ENCODE peak calls at places on chromosomes 1 and 21, in six cellular contexts. V is GM23338; R is astrocyte; C is CD8-positive, alpha-beta memory T cell; O is H9; N is fibroblast of lung. H is an unnamed sample.

GRCh38 chr21:45912611-45913415 is 68.8 kb upstream of the COL6A1 start:
- DNase-seq in V (no peak), R (no peak), C (no peak), O (no peak), N (no peak), H (no peak)

GRCh38 chr1:179340915-179341314 is 24.9 kb upstream of the AXDND1 start:
- DNase-seq in V (no peak), R (no peak), C (no peak), O (no peak), N (no peak), H (no peak)

GRCh38 chr1:11893907-11894251 is 32.3 kb downstream of the KIAA2013 start:
- DNase-seq in V (peak), R (peak), C (peak), O (peak), N (peak), H (peak)

GRCh38 chr1:53526451-53527101 is 67.4 kb downstream of the DMRTB1 start:
- DNase-seq in V (peak), R (peak), C (no peak), O (no peak), N (peak), H (peak)

GRCh38 chr1:218459878-218460277 is 114.7 kb downstream of the TGFB2 start:
- DNase-seq in V (peak), R (peak), C (no peak), O (peak), N (peak), H (peak)

GRCh38 chr1:117636637-117637425 is 31.0 kb downstream of the TENT5C start:
- DNase-seq in V (no peak), R (no peak), C (no peak), O (no peak), N (no peak), H (peak)

GRCh38 chr1:29365906-29366670 is 129.8 kb downstream of the PTPRU start:
- DNase-seq in V (no peak), R (no peak), C (no peak), O (peak), N (no peak), H (peak)

GRCh38 chr1:198913667-198914066 is 274.8 kb downstream of the PTPRC start:
- DNase-seq in V (no peak), R (no peak), C (no peak), O (no peak), N (no peak), H (no peak)

GRCh38 chr21:25639167-25639921 is at the start of gene JAM2:
- DNase-seq in V (peak), R (peak), C (peak), O (peak), N (peak), H (peak)

GRCh38 chr1:16122361-16122881 is 33.4 kb downstream of the EPHA2 start:
- DNase-seq in V (no peak), R (peak), C (no peak), O (peak), N (peak), H (peak)

DNA sequence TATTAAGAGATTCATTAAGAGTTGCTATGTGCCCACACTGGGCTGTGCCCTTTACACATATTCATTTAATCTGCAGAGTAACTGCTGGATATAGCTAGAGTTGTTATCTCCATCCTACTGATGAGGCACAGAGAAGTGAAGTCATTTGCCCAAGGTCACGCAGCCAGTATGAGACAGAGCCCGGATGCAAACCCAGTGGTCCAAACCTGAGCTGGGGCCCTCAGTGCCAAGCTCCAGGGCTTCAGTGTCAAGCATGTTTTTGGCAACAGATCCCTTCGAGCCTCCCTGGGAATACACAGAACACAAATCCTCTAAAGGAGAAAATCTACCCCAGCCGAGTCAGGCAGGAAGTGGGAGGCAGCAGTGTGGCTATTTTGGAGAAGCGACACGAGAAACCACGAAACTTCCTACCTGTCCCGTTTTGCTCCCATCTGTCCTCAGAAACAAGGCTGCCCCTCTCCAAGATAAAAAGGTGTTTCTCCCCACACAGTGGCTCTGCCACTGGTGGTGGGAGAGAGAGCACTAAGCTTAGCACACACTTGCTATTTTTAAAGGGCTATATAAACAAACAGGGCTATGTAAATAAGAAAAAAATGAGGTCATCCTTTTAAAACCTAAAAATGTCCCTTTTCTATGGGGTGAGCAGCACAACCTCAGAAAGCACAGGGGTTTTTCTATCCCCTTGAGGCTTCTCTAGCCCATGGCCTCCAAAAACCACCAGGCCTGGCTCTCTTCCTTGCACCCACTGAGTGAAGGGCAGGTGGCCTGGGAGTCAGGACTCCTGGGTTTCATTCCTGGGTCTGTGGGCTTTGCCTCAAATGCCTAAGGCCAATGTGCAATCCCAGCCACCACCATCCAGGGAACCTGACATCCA is 138.6 kb upstream of the EDN2 start:
- DNase-seq in V (no peak), R (no peak), C (no peak), O (peak), N (peak), H (peak)
- H3K27ac ChIP-seq in V (no peak), R (no peak), C (no peak), O (no peak), N (peak), H (no peak)

GRCh38 chr21:32533611-32534010 is 51.7 kb downstream of the TCP10L start:
- DNase-seq in V (no peak), R (no peak), C (no peak), O (no peak), N (no peak), H (no peak)
- H3K27ac ChIP-seq in V (no peak), R (no peak), C (no peak), O (no peak), N (no peak), H (no peak)

DNA sequence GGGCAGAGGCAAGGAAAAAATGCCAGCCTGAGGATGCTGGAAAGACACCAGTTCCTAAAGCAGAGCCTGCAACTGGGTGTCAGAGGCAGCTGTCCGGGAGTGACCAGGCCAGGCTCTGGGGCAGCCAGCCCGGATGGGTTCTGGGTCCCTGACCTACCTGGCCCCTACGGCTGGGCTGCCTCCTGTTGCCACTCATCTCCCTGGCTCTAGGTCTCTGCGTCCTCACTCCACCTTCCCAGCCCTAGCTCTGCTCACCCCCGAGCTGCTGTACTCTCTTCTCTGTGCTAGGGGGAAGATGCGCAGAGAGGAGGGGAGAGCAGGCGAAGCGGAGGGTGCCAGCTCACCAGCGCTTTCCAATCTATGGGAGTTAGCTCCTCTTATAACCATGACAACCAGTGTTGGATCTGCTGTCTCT is 9.0 kb downstream of the ARHGEF2 start:
- DNase-seq in V (no peak), R (no peak), C (no peak), O (no peak), N (no peak), H (no peak)
- H3K27ac ChIP-seq in V (no peak), R (peak), C (peak), O (no peak), N (peak), H (peak)

GRCh38 chr1:156806512-156807440 is 9.9 kb downstream of the SH2D2A start:
- DNase-seq in V (no peak), R (no peak), C (no peak), O (no peak), N (no peak), H (no peak)
- H3K27ac ChIP-seq in V (no peak), R (no peak), C (no peak), O (no peak), N (no peak), H (no peak)

GRCh38 chr21:38314534-38314933 is 57.7 kb downstream of the KCNJ15 start:
- DNase-seq in V (no peak), R (no peak), C (no peak), O (no peak), N (no peak), H (no peak)
- H3K27ac ChIP-seq in V (no peak), R (no peak), C (no peak), O (no peak), N (no peak), H (no peak)